ENCODE peak calls at places on chromosomes 13 and 19, in four cellular contexts. N is heart left ventricle, J is mammary epithelial cell, H is ovary. M is an unnamed sample.

GRCh38 chr13:46373623-46374022 is 13.4 kb downstream of the RUBCNL start:
- DNase-seq in N (no peak), J (no peak), H (no peak), M (no peak)

GRCh38 chr13:33678906-33679657 is 138.9 kb upstream of the RFC3 start:
- DNase-seq in N (peak; percentile 66), J (peak; percentile 94), H (peak; percentile 61), M (peak; percentile 45)

GRCh38 chr19:16821081-16821480 is 8.1 kb upstream of the SIN3B start:
- DNase-seq in N (no peak), J (peak; percentile 75), H (no peak), M (no peak)

GRCh38 chr13:66623129-66623528 is 607.0 kb downstream of the PCDH9 start:
- DNase-seq in N (no peak), J (no peak), H (no peak), M (no peak)

GRCh38 chr13:85313761-85314503 is 485.3 kb downstream of the SLITRK6 start:
- DNase-seq in N (no peak), J (peak; percentile 64), H (no peak), M (no peak)

GRCh38 chr19:49761625-49762311 is 1.3 kb downstream of the TSKS start:
- DNase-seq in N (no peak), J (no peak), H (peak; percentile 48), M (no peak)

GRCh38 chr19:55443045-55443823 is at the start of gene SHISA7:
- DNase-seq in N (no peak), J (no peak), H (no peak), M (no peak)

GRCh38 chr19:28074773-28075172 is 1138.2 kb downstream of the UQCRFS1 start:
- DNase-seq in N (no peak), J (no peak), H (no peak), M (no peak)

GRCh38 chr19:575527-576506 is 3.4 kb downstream of the BSG start:
- DNase-seq in N (peak; percentile 78), J (peak; percentile 68), H (peak; percentile 72), M (no peak)

GRCh38 chr19:1616875-1617274 is 11.6 kb upstream of the UQCR11 start:
- DNase-seq in N (no peak), J (no peak), H (no peak), M (no peak)

GRCh38 chr19:5539431-5539833 is 28.3 kb downstream of the TINCR start:
- DNase-seq in N (no peak), J (no peak), H (no peak), M (no peak)

GRCh38 chr19:4295972-4296771 is 6.0 kb downstream of the TMIGD2 start:
- DNase-seq in N (no peak), J (no peak), H (no peak), M (no peak)

GRCh38 chr13:97559981-97560380 is 126.0 kb downstream of the RAP2A start:
- DNase-seq in N (no peak), J (no peak), H (no peak), M (no peak)

GRCh38 chr19:40586611-40587010 is 9.9 kb downstream of the SHKBP1 start:
- DNase-seq in N (no peak), J (no peak), H (no peak), M (no peak)

GRCh38 chr13:35818577-35819165 is 312.5 kb downstream of the DCLK1 start:
- DNase-seq in N (no peak), J (peak; percentile 13), H (no peak), M (no peak)

GRCh38 chr13:74423434-74423833 is 289.2 kb upstream of the KLF12 start:
- DNase-seq in N (no peak), J (no peak), H (no peak), M (no peak)

GRCh38 chr13:26663801-26664200 is 96.8 kb downstream of the GPR12 start:
- DNase-seq in N (no peak), J (peak; percentile 37), H (no peak), M (no peak)

GRCh38 chr19:50708179-50708879 is 11.3 kb downstream of the SHANK1 start:
- DNase-seq in N (no peak), J (no peak), H (no peak), M (no peak)

GRCh38 chr13:102774210-102774560 is 599 bp upstream of the TEX30 start:
- DNase-seq in N (peak; percentile 56), J (no peak), H (no peak), M (no peak)

GRCh38 chr13:71866173-71867091 is 572 bp downstream of the DACH1 start:
- DNase-seq in N (peak; percentile 68), J (peak; percentile 1), H (no peak), M (peak; percentile 51)

GRCh38 chr13:37202264-37202663 is 96.8 kb upstream of the CSNK1A1L start:
- DNase-seq in N (no peak), J (no peak), H (no peak), M (no peak)

GRCh38 chr13:50990540-50991506 is 81.2 kb downstream of the RNASEH2B start:
- DNase-seq in N (no peak), J (no peak), H (peak; percentile 59), M (no peak)

GRCh38 chr19:30102666-30103065 is 160.6 kb downstream of the URI1 start:
- DNase-seq in N (no peak), J (no peak), H (no peak), M (no peak)

GRCh38 chr13:110913322-110913721 is 1.5 kb downstream of the ANKRD10 start:
- DNase-seq in N (no peak), J (peak; percentile 49), H (no peak), M (no peak)

GRCh38 chr19:47036233-47036651 is 12.2 kb downstream of the TMEM160 start:
- DNase-seq in N (no peak), J (no peak), H (no peak), M (no peak)

GRCh38 chr13:46804391-46804815 is 7.4 kb upstream of the ESD start:
- DNase-seq in N (no peak), J (peak; percentile 97), H (no peak), M (no peak)

GRCh38 chr13:31987535-31988170 is 43.9 kb upstream of the FRY start:
- DNase-seq in N (no peak), J (no peak), H (no peak), M (no peak)

GRCh38 chr19:53906211-53907192 is 2.6 kb upstream of the CACNG7 start:
- DNase-seq in N (peak; percentile 77), J (no peak), H (no peak), M (no peak)

GRCh38 chr19:41705393-41706174 is 2.8 kb upstream of the CEACAM5 start:
- DNase-seq in N (peak; percentile 56), J (peak; percentile 20), H (no peak), M (no peak)

GRCh38 chr19:33998302-33998701 is 174.0 kb upstream of the LSM14A start:
- DNase-seq in N (no peak), J (no peak), H (no peak), M (no peak)

GRCh38 chr19:16566161-16566560 is 6.1 kb downstream of the SLC35E1 start:
- DNase-seq in N (no peak), J (no peak), H (no peak), M (no peak)

GRCh38 chr19:32416749-32417469 is 11.3 kb downstream of the DPY19L3 start:
- DNase-seq in N (no peak), J (no peak), H (no peak), M (no peak)

GRCh38 chr19:11949201-11949600 is 15.6 kb upstream of the ZNF763 start:
- DNase-seq in N (no peak), J (no peak), H (no peak), M (no peak)

GRCh38 chr19:16227837-16228636 is 30.3 kb downstream of the AP1M1 start:
- DNase-seq in N (peak; percentile 47), J (no peak), H (no peak), M (no peak)

GRCh38 chr13:35283856-35284255 is 192.6 kb downstream of the MAB21L1 start:
- DNase-seq in N (no peak), J (peak; percentile 54), H (no peak), M (no peak)

GRCh38 chr19:13014101-13014920 is 19.0 kb downstream of the NFIX start:
- DNase-seq in N (no peak), J (peak; percentile 66), H (peak; percentile 69), M (no peak)

GRCh38 chr19:13079542-13079986 is 23.1 kb downstream of the LYL1 start:
- DNase-seq in N (no peak), J (no peak), H (peak; percentile 86), M (no peak)

GRCh38 chr19:45729774-45730388 is 815 bp downstream of the FBXO46 start:
- DNase-seq in N (no peak), J (peak; percentile 55), H (no peak), M (no peak)

GRCh38 chr13:52926971-52927370 is 78.5 kb upstream of the PCDH8 start:
- DNase-seq in N (no peak), J (peak; percentile 83), H (no peak), M (no peak)

GRCh38 chr13:52924241-52925148 is 76.1 kb upstream of the PCDH8 start:
- DNase-seq in N (no peak), J (no peak), H (no peak), M (no peak)

GRCh38 chr13:52922961-52923360 is 74.5 kb upstream of the PCDH8 start:
- DNase-seq in N (no peak), J (no peak), H (no peak), M (no peak)

GRCh38 chr13:52925775-52926285 is 77.4 kb upstream of the PCDH8 start:
- DNase-seq in N (no peak), J (peak; percentile 89), H (no peak), M (peak; percentile 87)

GRCh38 chr13:52925221-52925620 is 76.8 kb upstream of the PCDH8 start:
- DNase-seq in N (no peak), J (no peak), H (no peak), M (peak; percentile 82)
- H3K4me1 ChIP-seq in N (no peaks in the 10 kb centered on the region), J (peaks cover 30% of the 10 kb centered on the region), H (no peaks in the 10 kb centered on the region), M (peaks cover 7% of the 10 kb centered on the region)

GRCh38 chr19:14432817-14433453 is at the start of gene PKN1:
- DNase-seq in N (peak; percentile 84), J (no peak), H (peak; percentile 53), M (no peak)

GRCh38 chr19:14428882-14429416 is 4.2 kb upstream of the PKN1 start:
- DNase-seq in N (no peak), J (no peak), H (no peak), M (no peak)

GRCh38 chr19:14427461-14427860 is 5.6 kb upstream of the PKN1 start:
- DNase-seq in N (no peak), J (no peak), H (no peak), M (no peak)

GRCh38 chr19:14433454-14434156 is 499 bp downstream of the PKN1 start:
- DNase-seq in N (peak; percentile 69), J (no peak), H (peak; percentile 29), M (no peak)

GRCh38 chr19:14430712-14431111 is 2.4 kb upstream of the PKN1 start:
- DNase-seq in N (no peak), J (no peak), H (no peak), M (no peak)
- H3K4me1 ChIP-seq in N (peaks cover 37% of the 10 kb centered on the region), J (peaks cover 17% of the 10 kb centered on the region), H (peaks cover 14% of the 10 kb centered on the region), M (peaks cover 6% of the 10 kb centered on the region)

GRCh38 chr13:29948791-29949190 is 98.4 kb upstream of the UBL3 start:
- DNase-seq in N (no peak), J (no peak), H (no peak), M (no peak)
- H3K4me1 ChIP-seq in N (no peaks in the 10 kb centered on the region), J (no peaks in the 10 kb centered on the region), H (no peaks in the 10 kb centered on the region), M (no peaks in the 10 kb centered on the region)

GRCh38 chr13:99429670-99430069 is 71.6 kb upstream of the TM9SF2 start:
- DNase-seq in N (no peak), J (no peak), H (no peak), M (no peak)
- H3K4me1 ChIP-seq in N (peaks cover 11% of the 10 kb centered on the region), J (peaks cover 10% of the 10 kb centered on the region), H (peaks cover 8% of the 10 kb centered on the region), M (no peaks in the 10 kb centered on the region)

M was measured in breast epithelium.